ENCODE peak calls at places on chromosomes 5 and 9, in four cellular contexts. K, G, Q and Y are unnamed samples.

GRCh38 chr5:146475906-146476305 is 28.8 kb downstream of the TCERG1 start:
- DNase-seq in K (no peak), G (no peak), Q (peak), Y (no peak)

GRCh38 chr9:132042324-132042723 is 37.3 kb downstream of the MED27 start:
- DNase-seq in K (no peak), Q (peak), G (peak), Y (peak)

GRCh38 chr5:154868702-154869101 is 10.3 kb downstream of the CNOT8 start:
- DNase-seq in K (no peak), G (peak), Q (no peak), Y (no peak)

GRCh38 chr9:136014928-136015633 is 53.9 kb upstream of the UBAC1 start:
- DNase-seq in K (no peak), Q (no peak), G (no peak), Y (no peak)

GRCh38 chr9:85200726-85201402 is 531.3 kb downstream of the NTRK2 start:
- DNase-seq in G (no peak), Q (peak), K (no peak), Y (no peak)

GRCh38 chr5:174371600-174372094 is 326.1 kb downstream of the NSG2 start:
- DNase-seq in K (no peak), G (no peak), Q (peak), Y (peak)

GRCh38 chr9:84600739-84601138 is 68.8 kb upstream of the NTRK2 start:
- DNase-seq in Q (no peak), G (no peak), K (no peak), Y (no peak)

GRCh38 chr5:109076741-109077140 is 329.0 kb downstream of the FER start:
- DNase-seq in Q (no peak), K (no peak), G (no peak), Y (no peak)

GRCh38 chr5:139043127-139043905 is 154.9 kb downstream of the SIL1 start:
- DNase-seq in Q (no peak), G (no peak), K (no peak), Y (no peak)

GRCh38 chr9:133522073-133522910 is 2.5 kb downstream of the MYMK start:
- DNase-seq in G (no peak), Q (no peak), K (no peak), Y (no peak)

GRCh38 chr9:8855046-8855445 is 1055.5 kb upstream of the DMAC1 start:
- DNase-seq in G (no peak), K (no peak), Q (no peak), Y (no peak)

GRCh38 chr9:134365791-134366222 is 39.6 kb downstream of the RXRA start:
- DNase-seq in K (no peak), G (peak), Q (no peak), Y (no peak)

GRCh38 chr5:134511796-134512660 is 13.4 kb upstream of the JADE2 start:
- DNase-seq in G (peak), Q (peak), K (no peak), Y (no peak)

GRCh38 chr5:123515904-123516303 is 3.9 kb downstream of the CSNK1G3 start:
- DNase-seq in K (no peak), G (no peak), Q (no peak), Y (no peak)

GRCh38 chr9:9790216-9790872 is 822.5 kb downstream of the PTPRD start:
- DNase-seq in K (peak), Q (peak), G (no peak), Y (no peak)

GRCh38 chr5:68071731-68072130 is 143.8 kb upstream of the PIK3R1 start:
- DNase-seq in K (no peak), G (peak), Q (no peak), Y (no peak)

GRCh38 chr5:144368556-144368955 is 197.9 kb downstream of the KCTD16 start:
- DNase-seq in Q (no peak), G (peak), K (no peak), Y (no peak)

GRCh38 chr5:168195110-168195509 is 96.3 kb upstream of the WWC1 start:
- DNase-seq in Q (no peak), K (no peak), G (no peak), Y (no peak)

GRCh38 chr5:13250450-13251291 is 693.8 kb downstream of the DNAH5 start:
- DNase-seq in G (no peak), Q (no peak), K (no peak), Y (no peak)

GRCh38 chr5:111932628-111933027 is 175.6 kb upstream of the NREP start:
- DNase-seq in G (no peak), Q (peak), K (no peak), Y (no peak)

GRCh38 chr9:123685489-123686083 is 244.3 kb downstream of the DENND1A start:
- DNase-seq in K (no peak), G (no peak), Q (no peak), Y (no peak)

GRCh38 chr5:29777373-29777772 is 1416.1 kb upstream of the CDH6 start:
- DNase-seq in G (no peak), K (no peak), Q (no peak), Y (no peak)

GRCh38 chr5:32677023-32677422 is 34.1 kb upstream of the NPR3 start:
- DNase-seq in Q (no peak), K (no peak), G (no peak), Y (no peak)

GRCh38 chr9:79639354-79639753 is 67.6 kb downstream of the TLE4 start:
- DNase-seq in G (no peak), Q (no peak), K (no peak), Y (no peak)

GRCh38 chr5:179374506-179375235 is 29.4 kb upstream of the ADAMTS2 start:
- DNase-seq in Q (no peak), K (no peak), G (no peak), Y (no peak)

GRCh38 chr9:68515304-68516017 is 25.2 kb downstream of the TMEM252 start:
- DNase-seq in K (no peak), Q (peak), G (peak), Y (no peak)

GRCh38 chr5:51691538-51691937 is 308.3 kb downstream of the ISL1 start:
- DNase-seq in Q (no peak), G (no peak), K (no peak), Y (no peak)

GRCh38 chr9:127185931-127186781 is 63.7 kb upstream of the ANGPTL2 start:
- DNase-seq in K (no peak), G (peak), Q (peak), Y (peak)

GRCh38 chr9:37424204-37424685 is 1.7 kb downstream of the GRHPR start:
- DNase-seq in Q (no peak), G (no peak), K (no peak), Y (no peak)

GRCh38 chr5:106376522-106376921 is 1294.2 kb downstream of the EFNA5 start:
- DNase-seq in K (no peak), Q (no peak), G (no peak), Y (no peak)

GRCh38 chr9:68705636-68706578 is 867 bp downstream of the PIP5K1B start:
- DNase-seq in Q (no peak), K (no peak), G (no peak), Y (no peak)

GRCh38 chr5:157342822-157343402 is 77.0 kb downstream of the CYFIP2 start:
- DNase-seq in K (no peak), G (no peak), Q (peak), Y (no peak)

GRCh38 chr9:70340572-70340971 is 73.9 kb downstream of the KLF9 start:
- DNase-seq in Q (no peak), K (no peak), G (peak), Y (no peak)

GRCh38 chr5:179820127-179820482 is 600 bp upstream of the SQSTM1 start:
- DNase-seq in Q (no peak), G (no peak), K (no peak), Y (no peak)

GRCh38 chr5:104541129-104541528 is 978.5 kb upstream of the NUDT12 start:
- DNase-seq in G (no peak), Q (no peak), K (no peak), Y (no peak)

GRCh38 chr9:112546149-112547012 is 59.8 kb downstream of the KIAA1958 start:
- DNase-seq in G (no peak), K (no peak), Q (no peak), Y (no peak)

GRCh38 chr5:171562822-171563221 is 143.4 kb downstream of the FGF18 start:
- DNase-seq in G (no peak), K (peak), Q (peak), Y (no peak)

GRCh38 chr5:37055383-37055990 is 178.9 kb downstream of the NIPBL start:
- DNase-seq in K (no peak), Q (no peak), G (no peak), Y (no peak)

GRCh38 chr9:85118990-85119755 is 449.6 kb downstream of the NTRK2 start:
- DNase-seq in Q (no peak), K (no peak), G (no peak), Y (no peak)

GRCh38 chr5:157915638-157916037 is 56.7 kb upstream of the CLINT1 start:
- DNase-seq in K (no peak), Q (peak), G (no peak), Y (no peak)